ENCODE peak calls at places on chromosomes 7 and 10, in eight cellular contexts. F is neural progenitor cell, Z is MM.1S, X is HCT116, S is hepatocyte, K is OCI-LY7, O is SK-N-SH, A is GM23248. I is an unnamed sample.

GRCh38 chr10:90960355-90960814 is 39.5 kb upstream of the ANKRD1 start:
- DNase-seq in F (no peak), Z (peak), X (no peak), S (peak), K (no peak), O (no peak), A (peak), I (no peak)

GRCh38 chr7:50531401-50531906 is 33.8 kb downstream of the DDC start:
- DNase-seq in F (peak), Z (no peak), X (peak), S (peak), K (no peak), O (peak), A (peak), I (peak)

GRCh38 chr10:63346015-63346441 is 119.7 kb downstream of the JMJD1C start:
- DNase-seq in F (no peak), Z (no peak), X (no peak), S (no peak), K (no peak), O (no peak), A (peak), I (no peak)

GRCh38 chr7:25303380-25304321 is 75.4 kb upstream of the NPVF start:
- DNase-seq in F (peak), Z (peak), X (no peak), S (peak), K (no peak), O (no peak), A (peak), I (peak)

GRCh38 chr7:132709971-132710567 is 133.8 kb upstream of the PLXNA4 start:
- DNase-seq in F (peak), Z (no peak), X (peak), S (peak), K (peak), O (no peak), A (peak), I (peak)

GRCh38 chr10:60733189-60733815 is 45.0 kb upstream of the CDK1 start:
- DNase-seq in F (peak), Z (peak), X (peak), S (peak), K (no peak), O (peak), A (peak), I (peak)

GRCh38 chr7:3440509-3440908 is 139.5 kb downstream of the SDK1 start:
- DNase-seq in F (no peak), Z (no peak), X (no peak), S (no peak), K (no peak), O (no peak), A (no peak), I (no peak)

GRCh38 chr7:51121945-51122425 is 194.6 kb downstream of the COBL start:
- DNase-seq in F (peak), Z (no peak), X (no peak), S (no peak), K (peak), O (no peak), A (no peak), I (peak)

GRCh38 chr7:142348100-142348499 is 90.2 kb upstream of the PRSS58 start:
- DNase-seq in F (no peak), Z (no peak), X (no peak), S (no peak), K (no peak), O (no peak), A (no peak), I (no peak)

GRCh38 chr7:105932835-105933477 is 30.1 kb upstream of the CDHR3 start:
- DNase-seq in F (peak), Z (no peak), X (no peak), S (no peak), K (no peak), O (no peak), A (peak), I (peak)

GRCh38 chr10:132175907-132176581 is 10.7 kb upstream of the DPYSL4 start:
- DNase-seq in F (peak), Z (no peak), X (no peak), S (no peak), K (no peak), O (peak), A (no peak), I (peak)

GRCh38 chr10:70894416-70894815 is 6.1 kb upstream of the PCBD1 start:
- DNase-seq in F (no peak), Z (no peak), X (no peak), S (no peak), K (no peak), O (no peak), A (no peak), I (no peak)

GRCh38 chr10:26997610-26998009 is 102.7 kb downstream of the ANKRD26 start:
- DNase-seq in F (no peak), Z (no peak), X (no peak), S (no peak), K (no peak), O (no peak), A (no peak), I (no peak)

GRCh38 chr7:128865996-128866877 is 3.6 kb downstream of the ATP6V1F start:
- DNase-seq in F (no peak), Z (no peak), X (no peak), S (no peak), K (no peak), O (no peak), A (no peak), I (no peak)

GRCh38 chr7:155198901-155199845 is 98.5 kb upstream of the INSIG1 start:
- DNase-seq in F (no peak), Z (no peak), X (no peak), S (no peak), K (no peak), O (no peak), A (peak), I (no peak)

GRCh38 chr10:100370976-100371706 is 24.1 kb downstream of the SCD start:
- DNase-seq in F (peak), Z (peak), X (peak), S (peak), K (peak), O (no peak), A (peak), I (peak)

GRCh38 chr7:64888561-64888900 is 14.5 kb upstream of the ZNF273 start:
- DNase-seq in F (no peak), Z (no peak), X (no peak), S (no peak), K (no peak), O (peak), A (no peak), I (peak)

GRCh38 chr7:157545681-157546060 is 208.9 kb downstream of the DNAJB6 start:
- DNase-seq in F (no peak), Z (no peak), X (no peak), S (no peak), K (no peak), O (no peak), A (no peak), I (no peak)

GRCh38 chr7:2738110-2738509 is 50.1 kb downstream of the AMZ1 start:
- DNase-seq in F (no peak), Z (no peak), X (no peak), S (no peak), K (no peak), O (no peak), A (no peak), I (no peak)

DNA sequence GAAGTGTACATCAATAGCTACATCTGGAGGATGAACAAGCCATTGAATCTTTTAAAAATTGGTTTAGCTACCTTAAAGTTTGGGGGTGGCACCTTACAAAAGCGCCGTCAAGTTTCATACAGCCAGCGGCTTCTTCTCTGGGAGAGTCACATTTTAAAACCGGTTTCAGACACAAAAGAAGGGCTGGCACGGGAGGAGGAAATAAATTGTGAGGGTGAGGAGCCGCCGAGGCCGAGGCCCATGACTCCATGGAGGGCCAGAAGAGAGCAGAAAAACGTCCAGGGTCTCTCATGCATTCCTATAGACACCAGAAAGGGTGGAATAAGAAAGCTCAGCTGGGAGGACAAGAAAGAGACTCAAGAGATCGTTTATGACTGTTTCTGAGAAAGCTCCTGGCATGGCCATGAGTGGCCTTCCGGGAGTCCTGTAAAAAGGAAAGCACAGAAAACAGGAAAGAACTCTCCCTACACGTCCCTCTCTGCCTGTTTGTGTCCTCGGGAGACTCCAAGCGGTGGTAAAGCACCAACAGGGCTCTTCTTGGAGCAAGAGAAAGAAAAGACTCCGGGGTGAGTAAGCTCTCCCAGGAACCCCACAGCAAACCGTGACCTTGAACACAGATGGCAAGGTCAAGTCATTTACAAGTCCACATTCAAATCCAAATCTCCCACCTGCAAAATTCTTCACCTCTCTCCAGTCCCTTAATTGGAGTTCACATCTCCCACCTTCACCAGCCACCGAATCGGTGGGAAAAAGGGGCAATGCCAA is 1.8 kb downstream of the FRAT2 start:
- DNase-seq in F (peak), Z (no peak), X (no peak), S (peak), K (no peak), O (no peak), A (peak), I (peak)
- TF ChIP-seq EZH2phosphoT487 in F (no peak), Z (no peak), X (no peak), S (no peak), K (no peak), O (no peak), A (no peak), I (no peak)

GRCh38 chr7:131325179-131325840 is 2.4 kb upstream of the MKLN1 start:
- DNase-seq in F (no peak), Z (no peak), X (no peak), S (no peak), K (no peak), O (no peak), A (peak), I (no peak)
- TF ChIP-seq EZH2phosphoT487 in F (no peak), Z (no peak), X (no peak), S (no peak), K (no peak), O (no peak), A (no peak), I (no peak)

DNA sequence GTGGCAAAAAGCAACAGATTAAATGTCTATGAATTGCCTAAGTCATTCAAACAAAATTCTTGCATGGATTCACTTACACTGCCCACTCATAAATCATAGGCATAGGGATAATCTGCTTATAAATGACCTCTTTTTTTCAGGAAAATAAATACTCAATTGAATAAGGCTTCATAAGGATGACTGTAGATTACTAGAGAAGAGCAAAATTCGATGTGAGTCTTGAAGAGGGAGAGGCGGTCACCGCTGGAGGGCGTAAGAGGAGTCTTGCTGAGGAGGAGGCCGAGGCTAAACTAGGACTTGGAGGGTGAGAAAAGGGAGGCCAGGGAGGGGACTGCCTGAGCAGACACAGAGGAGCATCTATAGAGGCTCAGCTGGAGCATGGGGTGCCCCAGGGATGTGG is 135.4 kb upstream of the RSU1 start:
- DNase-seq in F (peak), Z (no peak), X (no peak), S (no peak), K (no peak), O (no peak), A (no peak), I (no peak)
- TF ChIP-seq EZH2phosphoT487 in F (no peak), Z (no peak), X (no peak), S (no peak), K (no peak), O (no peak), A (no peak), I (no peak)

GRCh38 chr10:112959207-112959838 is 9.3 kb downstream of the TCF7L2 start:
- DNase-seq in F (peak), Z (no peak), X (peak), S (peak), K (no peak), O (no peak), A (peak), I (no peak)

GRCh38 chr10:112962343-112962742 is 12.3 kb downstream of the TCF7L2 start:
- DNase-seq in F (no peak), Z (no peak), X (no peak), S (no peak), K (no peak), O (no peak), A (no peak), I (no peak)

GRCh38 chr10:112961609-112962008 is 11.6 kb downstream of the TCF7L2 start:
- DNase-seq in F (no peak), Z (no peak), X (no peak), S (no peak), K (no peak), O (no peak), A (peak), I (no peak)

GRCh38 chr10:112958275-112958995 is 8.4 kb downstream of the TCF7L2 start:
- DNase-seq in F (no peak), Z (no peak), X (no peak), S (peak), K (no peak), O (no peak), A (peak), I (peak)

DNA sequence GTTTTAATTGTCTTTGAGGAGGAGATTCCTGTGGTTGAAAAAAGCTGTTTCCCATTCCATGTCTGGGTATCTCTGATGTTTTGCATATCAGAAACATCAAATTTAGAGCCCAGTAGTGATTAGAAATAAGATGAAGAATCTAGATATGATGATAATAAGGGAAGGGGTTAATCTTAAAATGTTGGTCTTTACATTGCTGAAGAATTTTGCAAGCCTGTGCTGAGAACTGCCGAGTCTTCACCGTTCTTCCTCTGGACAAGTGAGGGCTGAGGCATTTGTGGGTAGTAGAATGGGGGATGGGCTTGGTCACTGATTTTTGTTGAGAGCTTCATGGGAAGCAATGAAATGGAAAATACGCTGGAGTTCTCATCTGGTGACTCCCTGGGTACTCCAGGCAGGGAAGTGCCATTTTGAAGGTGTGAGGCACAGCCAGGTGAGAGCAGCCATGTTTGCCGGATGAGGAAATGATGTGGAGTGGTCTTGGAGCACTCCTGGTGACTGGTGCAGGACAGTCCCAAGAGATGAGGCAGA is 10.2 kb downstream of the TCF7L2 start:
- DNase-seq in F (no peak), Z (no peak), X (no peak), S (no peak), K (no peak), O (no peak), A (peak), I (no peak)
- TF ChIP-seq EZH2phosphoT487 in F (no peak), Z (no peak), X (no peak), S (no peak), K (no peak), O (no peak), A (no peak), I (no peak)

GRCh38 chr10:126198681-126199080 is 189.6 kb downstream of the ADAM12 start:
- DNase-seq in F (no peak), Z (no peak), X (no peak), S (no peak), K (no peak), O (no peak), A (peak), I (no peak)

GRCh38 chr10:126196225-126196624 is 192.1 kb downstream of the ADAM12 start:
- DNase-seq in F (no peak), Z (no peak), X (no peak), S (no peak), K (no peak), O (no peak), A (no peak), I (no peak)

GRCh38 chr10:126199221-126199998 is 188.9 kb downstream of the ADAM12 start:
- DNase-seq in F (no peak), Z (no peak), X (peak), S (peak), K (no peak), O (no peak), A (peak), I (no peak)

GRCh38 chr10:126201603-126202002 is 186.7 kb downstream of the ADAM12 start:
- DNase-seq in F (no peak), Z (no peak), X (no peak), S (no peak), K (no peak), O (no peak), A (no peak), I (no peak)

GRCh38 chr10:126197036-126197543 is 191.2 kb downstream of the ADAM12 start:
- DNase-seq in F (no peak), Z (no peak), X (no peak), S (no peak), K (no peak), O (no peak), A (no peak), I (no peak)
- TF ChIP-seq EZH2phosphoT487 in F (no peak), Z (no peak), X (no peak), S (no peak), K (no peak), O (no peak), A (no peak), I (no peak)